ENCODE peak calls at places on chromosomes 13 and 19, in seven cellular contexts. G, E, H, D, J, B and R are unnamed samples.

GRCh38 chr19:34667349-34668076 is 9.4 kb downstream of the SCGB2B2 start:
- DNase-seq in H (no peak), G (peak; percentile 27), E (no peak), B (no peak), J (no peak), D (no peak), R (no peak)

GRCh38 chr13:50082426-50083283 is 67.4 kb downstream of the KCNRG start:
- DNase-seq in H (peak; percentile 90), B (peak; percentile 74), G (peak; percentile 68), D (peak; percentile 52), J (peak; percentile 67), E (no peak), R (peak; percentile 70)

GRCh38 chr19:5719274-5719960 is 529 bp downstream of the LONP1 start:
- DNase-seq in G (peak; percentile 13), B (peak; percentile 57), D (no peak), E (no peak), J (peak; percentile 39), H (no peak), R (no peak)

GRCh38 chr13:46295531-46296464 is 84.1 kb downstream of the LRRC63 start:
- DNase-seq in G (peak; percentile 83), H (peak; percentile 62), B (peak; percentile 59), D (peak; percentile 46), J (peak; percentile 55), E (no peak), R (peak; percentile 47)

GRCh38 chr13:68160466-68160865 is 930.3 kb upstream of the PCDH9 start:
- DNase-seq in J (no peak), D (no peak), B (no peak), E (no peak), H (no peak), G (no peak), R (no peak)

GRCh38 chr19:33639034-33639681 is 17.4 kb downstream of the CHST8 start:
- DNase-seq in H (no peak), D (no peak), G (no peak), E (no peak), B (no peak), J (no peak), R (no peak)

GRCh38 chr13:23570099-23570926 is at the start of gene TNFRSF19:
- DNase-seq in G (peak; percentile 91), D (peak; percentile 35), J (no peak), E (no peak), B (no peak), H (no peak), R (no peak)

GRCh38 chr13:22883961-22884360 is 296.8 kb upstream of the SGCG start:
- DNase-seq in H (no peak), B (no peak), G (no peak), J (no peak), D (no peak), E (no peak), R (no peak)

GRCh38 chr19:32858155-32858554 is 11.4 kb downstream of the SLC7A9 start:
- DNase-seq in E (no peak), J (no peak), H (no peak), B (no peak), G (no peak), D (no peak), R (no peak)

GRCh38 chr13:52665325-52665724 is 12.7 kb downstream of the SUGT1 start:
- DNase-seq in J (no peak), B (no peak), H (no peak), D (no peak), G (peak; percentile 16), E (no peak), R (no peak)

GRCh38 chr19:2016041-2016807 is 710 bp upstream of the BTBD2 start:
- DNase-seq in B (peak; percentile 88), D (peak; percentile 81), E (no peak), G (peak; percentile 81), J (peak; percentile 54), H (peak; percentile 62), R (peak; percentile 63)

GRCh38 chr13:99614465-99614885 is 113.2 kb downstream of the TM9SF2 start:
- DNase-seq in J (peak; percentile 5), B (no peak), G (no peak), D (no peak), E (no peak), H (peak; percentile 46), R (no peak)

GRCh38 chr13:77827350-77827749 is 91.3 kb downstream of the EDNRB start:
- DNase-seq in E (no peak), J (no peak), H (no peak), D (peak; percentile 50), G (no peak), B (no peak), R (no peak)

GRCh38 chr13:77832339-77833100 is 86.1 kb downstream of the EDNRB start:
- DNase-seq in D (no peak), B (no peak), E (no peak), H (no peak), G (peak; percentile 6), J (no peak), R (no peak)

GRCh38 chr13:77831870-77832269 is 86.8 kb downstream of the EDNRB start:
- DNase-seq in E (no peak), H (no peak), G (no peak), J (no peak), D (no peak), B (no peak), R (no peak)

GRCh38 chr13:77828815-77829214 is 89.8 kb downstream of the EDNRB start:
- DNase-seq in H (no peak), G (no peak), J (no peak), D (no peak), B (no peak), E (no peak), R (no peak)

DNA sequence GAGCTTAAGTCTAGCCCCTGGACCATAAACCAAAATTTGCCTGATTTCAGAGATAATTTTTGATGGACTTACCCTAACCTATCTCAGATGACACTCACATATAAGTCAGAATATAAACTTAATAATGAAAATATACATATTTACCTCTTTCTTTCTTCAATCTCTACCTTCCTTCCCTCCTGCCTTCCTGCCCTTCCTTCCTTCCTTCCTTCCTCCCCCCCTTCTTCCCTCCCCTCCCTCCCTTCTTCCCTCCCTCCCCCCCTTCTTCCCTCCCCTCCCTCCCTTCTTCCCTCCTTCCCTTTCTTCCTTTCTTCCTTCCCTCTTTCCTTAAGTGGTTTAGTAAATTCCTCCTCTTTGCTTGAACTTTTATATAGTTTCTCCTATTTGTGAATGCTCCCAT is 88.7 kb downstream of the EDNRB start:
- DNase-seq in H (no peak), E (no peak), G (no peak), D (no peak), J (no peak), B (no peak), R (no peak)
- H3K4me3 ChIP-seq in H (no peak overlapping the region), E (no peak overlapping the region), G (no peak overlapping the region), D (no peak overlapping the region), J (no peak overlapping the region), B (no peak overlapping the region), R (no peak overlapping the region)

GRCh38 chr19:709965-710714 is 1.4 kb downstream of the PALM start:
- DNase-seq in J (no peak), G (no peak), E (no peak), B (peak; percentile 66), D (no peak), H (no peak), R (no peak)

GRCh38 chr19:709196-709964 is 645 bp downstream of the PALM start:
- DNase-seq in J (no peak), D (no peak), E (no peak), B (no peak), G (no peak), H (no peak), R (no peak)

GRCh38 chr19:711224-711623 is 2.5 kb downstream of the PALM start:
- DNase-seq in J (no peak), D (no peak), G (no peak), H (no peak), E (no peak), B (no peak), R (no peak)

GRCh38 chr19:710767-711166 is 2.0 kb downstream of the PALM start:
- DNase-seq in E (no peak), D (no peak), J (no peak), G (no peak), H (no peak), B (no peak), R (no peak)

DNA sequence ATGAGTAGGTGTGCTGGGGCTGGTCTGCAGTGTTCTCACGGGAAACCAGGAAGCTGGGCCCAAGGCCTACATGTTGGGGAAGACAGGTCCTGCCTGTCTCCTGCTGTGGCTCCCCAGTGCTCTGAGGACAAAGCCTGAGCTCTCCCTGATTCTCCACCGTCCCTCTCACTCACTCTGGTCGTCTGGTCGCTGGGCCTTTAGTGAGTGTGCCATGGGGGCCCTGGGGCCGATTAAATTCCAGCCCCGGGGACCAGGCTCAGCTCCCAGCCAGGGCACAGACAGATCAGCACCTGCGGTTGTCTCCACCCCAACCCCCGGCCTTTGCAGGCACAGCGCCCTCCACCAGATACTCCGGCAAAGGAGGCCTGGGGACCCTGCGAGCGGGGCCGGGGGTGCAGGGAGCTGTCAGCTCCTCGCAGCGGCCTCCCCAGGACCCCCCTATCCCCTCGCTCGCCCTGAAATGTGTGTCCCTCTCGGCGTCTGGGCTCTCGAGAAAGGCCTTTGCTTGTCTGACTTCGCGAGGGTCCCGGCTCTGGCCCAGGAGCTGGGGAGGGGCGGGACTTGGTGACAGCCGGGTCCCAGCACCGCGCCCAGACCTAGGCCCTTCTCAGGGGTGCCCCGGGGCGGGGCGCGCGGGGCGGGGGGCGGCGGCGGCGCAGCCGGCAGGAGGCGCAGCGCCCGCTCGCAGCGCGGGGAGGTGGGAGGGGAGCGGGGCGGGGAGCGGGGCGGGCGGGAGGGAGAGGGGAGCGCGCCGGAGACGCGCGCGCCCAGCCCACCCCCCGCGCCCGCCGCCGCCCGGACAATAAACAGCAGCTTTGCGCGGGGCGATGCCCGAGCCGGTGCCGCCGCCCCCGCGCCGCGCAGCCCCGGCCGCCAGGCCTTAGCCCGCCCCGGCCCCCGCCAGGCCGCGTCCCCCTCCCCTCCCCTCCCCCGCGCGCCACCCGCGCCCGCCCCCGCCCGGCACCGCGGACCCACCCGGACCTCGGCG is at the start of gene PALM:
- DNase-seq in J (no peak), E (no peak), H (no peak), D (no peak), G (no peak), B (no peak), R (no peak)
- H3K4me3 ChIP-seq in J (no peak within 1 kb of the TSS), E (peak within 1 kb of the TSS; percentile 46), H (peak within 1 kb of the TSS; percentile 56), D (peak within 1 kb of the TSS; percentile 86), G (peak within 1 kb of the TSS; percentile 95), B (peak within 1 kb of the TSS; percentile 8), R (no peak within 1 kb of the TSS)

DNA sequence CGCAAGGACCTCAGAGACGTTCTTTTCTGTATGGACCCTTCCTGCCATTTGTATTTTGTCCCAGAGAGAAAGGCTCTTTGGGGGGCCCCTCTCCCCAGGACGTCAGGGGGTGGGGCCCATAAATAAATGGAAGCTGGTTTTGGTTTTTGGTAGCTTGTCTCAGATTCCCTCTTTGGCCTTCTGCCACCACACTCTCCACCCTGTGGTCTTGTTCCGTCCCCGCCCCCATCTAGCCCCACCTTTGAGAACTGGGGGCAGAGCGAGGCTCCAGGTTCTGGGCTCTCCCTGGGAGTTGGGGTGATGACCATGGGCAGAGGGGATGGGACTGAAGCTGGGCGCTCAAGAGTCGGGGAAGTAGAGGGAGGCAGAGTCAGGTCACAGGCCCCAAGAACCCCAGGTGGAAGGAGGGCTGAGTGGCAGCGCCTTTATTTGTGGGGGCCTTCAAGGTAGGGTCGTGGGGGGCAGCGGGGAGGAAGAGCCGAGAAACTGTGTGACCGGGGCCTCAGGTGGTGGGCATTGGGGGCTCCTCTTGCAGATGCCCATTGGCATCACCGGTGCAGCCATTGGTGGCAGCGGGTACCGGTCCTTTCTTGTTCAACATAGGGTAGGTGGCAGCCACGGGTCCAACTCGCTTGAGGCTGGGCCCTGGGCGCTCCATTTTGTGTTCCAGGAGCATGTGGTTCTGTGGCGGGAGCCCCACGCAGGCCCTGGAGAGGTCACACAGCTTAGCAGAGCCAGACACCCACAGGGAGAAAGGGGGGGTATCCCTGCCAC is 3.3 kb downstream of the ISYNA1 start:
- DNase-seq in H (no peak), J (no peak), B (no peak), E (no peak), D (no peak), G (no peak), R (no peak)
- H3K4me3 ChIP-seq in H (no peak overlapping the region), J (no peak overlapping the region), B (no peak overlapping the region), E (no peak overlapping the region), D (no peak overlapping the region), G (no peak overlapping the region), R (peak overlapping the region; percentile 64)

GRCh38 chr19:50313812-50314536 is 15.2 kb downstream of the KCNC3 start:
- DNase-seq in B (no peak), E (no peak), J (no peak), G (no peak), D (no peak), H (no peak), R (no peak)
- H3K4me3 ChIP-seq in B (no peak overlapping the region), E (no peak overlapping the region), J (no peak overlapping the region), G (no peak overlapping the region), D (no peak overlapping the region), H (no peak overlapping the region), R (no peak overlapping the region)